ENCODE peak calls at places on chromosomes 6 and 20, in seven cellular contexts. E is neuronal stem cell, K is IMR-90, J is H9, C is mesendoderm, I is trophoblast cell, W is H1. D is an unnamed sample.

GRCh38 chr20:12019677-12020076 is 102.0 kb downstream of the BTBD3 start:
- DNase-seq in E (no peak), J (no peak), W (no peak), I (no peak), C (no peak), K (no peak), D (no peak)

GRCh38 chr6:17101422-17102257 is at the start of gene STMND1:
- DNase-seq in K (peak; percentile 27), W (peak; percentile 64), J (peak; percentile 66), E (peak; percentile 21), I (peak; percentile 24), C (peak; percentile 72), D (peak; percentile 36)

GRCh38 chr6:106820412-106820852 is 154.1 kb downstream of the CD24 start:
- DNase-seq in E (no peak), J (no peak), K (peak; percentile 0), I (peak; percentile 66), C (peak; percentile 83), W (no peak), D (peak; percentile 79)

GRCh38 chr20:59958626-59959025 is 403 bp downstream of the CDH26 start:
- DNase-seq in I (no peak), C (no peak), W (no peak), J (peak; percentile 49), E (no peak), K (no peak), D (no peak)

GRCh38 chr6:166952567-166953464 is 3.5 kb downstream of the RNASET2 start:
- DNase-seq in K (no peak), W (no peak), C (no peak), E (no peak), I (no peak), J (no peak), D (no peak)

GRCh38 chr6:31559958-31560696 is 12.0 kb upstream of the LTA start:
- DNase-seq in I (peak; percentile 39), J (no peak), E (no peak), K (peak; percentile 52), W (no peak), C (peak; percentile 83), D (peak; percentile 80)

GRCh38 chr6:100084301-100085161 is 90.5 kb upstream of the MCHR2 start:
- DNase-seq in I (no peak), E (no peak), C (no peak), K (peak; percentile 2), J (no peak), W (no peak), D (no peak)

GRCh38 chr6:117440558-117441525 is 15.1 kb upstream of the ROS1 start:
- DNase-seq in C (no peak), W (no peak), I (peak; percentile 92), K (peak; percentile 93), E (no peak), J (no peak), D (peak; percentile 89)

GRCh38 chr6:36947570-36948351 is 6.8 kb upstream of the PI16 start:
- DNase-seq in K (peak; percentile 24), W (no peak), J (peak; percentile 28), C (no peak), E (no peak), I (no peak), D (no peak)

GRCh38 chr20:55159230-55159629 is 683.8 kb downstream of the DOK5 start:
- DNase-seq in C (no peak), I (no peak), J (no peak), K (no peak), E (no peak), W (no peak), D (no peak)

GRCh38 chr6:26183581-26184408 is 96.6 kb downstream of the HFE start:
- DNase-seq in E (peak; percentile 79), W (peak; percentile 82), I (peak; percentile 97), J (peak; percentile 78), K (peak; percentile 92), C (peak; percentile 98), D (peak; percentile 91)

GRCh38 chr20:59647271-59647670 is 42.9 kb downstream of the PHACTR3 start:
- DNase-seq in J (no peak), K (no peak), W (no peak), E (no peak), I (no peak), C (no peak), D (no peak)

GRCh38 chr6:24614048-24614420 is 32.0 kb downstream of the KIAA0319 start:
- DNase-seq in E (no peak), I (no peak), J (no peak), K (no peak), W (no peak), C (no peak), D (no peak)

GRCh38 chr6:127210725-127211124 is 55.9 kb upstream of the RNF146 start:
- DNase-seq in I (no peak), J (no peak), W (no peak), K (no peak), C (no peak), E (no peak), D (no peak)

GRCh38 chr6:138815797-138816528 is 20.1 kb downstream of the ECT2L start:
- DNase-seq in W (no peak), C (peak; percentile 74), I (peak; percentile 83), J (no peak), E (peak; percentile 40), K (peak; percentile 79), D (peak; percentile 81)

GRCh38 chr6:99093781-99094180 is 146.0 kb upstream of the FBXL4 start:
- DNase-seq in K (no peak), C (no peak), I (no peak), J (no peak), E (no peak), W (no peak), D (no peak)

GRCh38 chr20:37369846-37370245 is 23.9 kb downstream of the SRC start:
- DNase-seq in I (no peak), C (no peak), J (no peak), W (no peak), E (no peak), K (no peak), D (no peak)

GRCh38 chr6:101728388-101728787 is 334.9 kb downstream of the GRIK2 start:
- DNase-seq in W (no peak), J (no peak), K (no peak), E (no peak), I (no peak), C (no peak), D (no peak)

GRCh38 chr6:105382918-105383317 is 20.0 kb downstream of the PREP start:
- DNase-seq in I (no peak), W (no peak), C (no peak), K (no peak), E (no peak), J (no peak), D (no peak)

GRCh38 chr20:19915111-19915798 is 101.9 kb upstream of the NAA20 start:
- DNase-seq in C (no peak), J (no peak), K (no peak), W (no peak), I (peak; percentile 44), E (no peak), D (no peak)

GRCh38 chr6:142387997-142388815 is 86.4 kb downstream of the ADGRG6 start:
- DNase-seq in I (peak; percentile 72), J (no peak), W (no peak), K (peak; percentile 74), C (peak; percentile 53), E (no peak), D (peak; percentile 72)

GRCh38 chr6:32153252-32153834 is 598 bp upstream of the PPT2 start:
- DNase-seq in J (peak; percentile 82), I (peak; percentile 5), E (no peak), C (peak; percentile 89), K (peak; percentile 41), W (peak; percentile 67), D (peak; percentile 83)

GRCh38 chr6:54217018-54217417 is 91.2 kb upstream of the TINAG start:
- DNase-seq in K (no peak), I (no peak), C (no peak), J (no peak), E (no peak), W (no peak), D (no peak)

GRCh38 chr6:19465760-19466159 is 371.4 kb upstream of the ID4 start:
- DNase-seq in C (no peak), I (no peak), E (no peak), K (peak; percentile 31), J (no peak), W (no peak), D (peak; percentile 34)

GRCh38 chr20:36856691-36857635 is 19.0 kb upstream of the TLDC2 start:
- DNase-seq in C (no peak), E (no peak), I (peak; percentile 23), J (no peak), K (peak; percentile 56), W (no peak), D (peak; percentile 81)

GRCh38 chr6:10528170-10528981 is 7.2 kb downstream of the GCNT2 start:
- DNase-seq in K (peak; percentile 55), C (peak; percentile 40), E (no peak), J (peak; percentile 30), W (no peak), I (no peak), D (peak; percentile 62)
- H2AK5ac ChIP-seq in K (no peak overlapping the region), C (no peak overlapping the region), E (no peak overlapping the region), J (no peak overlapping the region), W (no peak overlapping the region), I (no peak overlapping the region), D (peak overlapping the region; percentile 8)

DNA sequence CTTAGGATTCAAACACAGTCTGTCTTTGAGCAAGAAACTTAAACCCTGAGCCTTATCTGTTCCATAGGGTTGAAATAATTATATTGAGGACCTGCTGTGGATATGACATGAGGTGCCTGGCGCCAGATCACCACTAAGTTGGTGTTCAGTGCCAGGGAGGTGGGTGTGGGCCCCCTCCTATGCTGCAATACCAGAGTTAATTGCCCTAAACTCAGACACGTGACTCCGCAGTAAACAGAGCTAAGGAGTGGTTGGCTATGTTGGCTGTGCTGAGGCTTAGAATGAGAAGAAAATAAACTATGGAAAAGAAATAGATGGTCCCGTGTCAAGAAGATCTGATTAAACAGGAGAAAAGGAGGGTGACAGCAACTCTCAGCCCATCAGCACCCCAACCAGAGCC is 419.4 kb upstream of the JARID2 start:
- DNase-seq in K (no peak), C (no peak), W (no peak), E (no peak), J (no peak), I (no peak), D (no peak)
- H3K4ac ChIP-seq in K (no peak overlapping the region), C (peak overlapping the region; percentile 20), W (no peak overlapping the region), E (no peak overlapping the region), J (no peak overlapping the region), I (no peak overlapping the region), D (no peak overlapping the region)

DNA sequence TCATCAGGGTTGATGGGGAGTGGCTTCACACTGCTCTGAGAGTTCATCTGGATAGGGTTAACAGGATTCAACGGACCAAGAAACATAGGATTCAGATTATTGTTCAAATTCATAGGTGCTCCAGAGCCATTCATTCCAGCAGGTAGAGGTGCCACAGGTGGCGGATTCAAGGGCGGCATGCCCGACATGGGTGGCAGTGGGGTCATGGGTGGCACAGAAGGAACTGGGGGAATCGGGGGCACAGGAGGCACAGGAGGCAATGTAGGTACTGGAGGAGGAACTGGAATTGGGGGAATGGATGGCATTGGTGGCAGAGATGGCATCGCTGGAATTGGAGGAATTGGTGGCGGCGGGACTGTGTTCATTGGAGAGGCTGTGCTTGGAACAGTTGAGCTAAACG is 10.3 kb downstream of the CPNE1 start:
- DNase-seq in W (peak; percentile 28), K (no peak), J (no peak), E (no peak), C (no peak), I (no peak), D (no peak)
- H3K4me1 ChIP-seq in W (no peaks in the 10 kb centered on the region), K (peaks cover 9% of the 10 kb centered on the region), J (no peaks in the 10 kb centered on the region), E (no peaks in the 10 kb centered on the region), C (no peaks in the 10 kb centered on the region), I (no peaks in the 10 kb centered on the region), D (peaks cover 4% of the 10 kb centered on the region)

DNA sequence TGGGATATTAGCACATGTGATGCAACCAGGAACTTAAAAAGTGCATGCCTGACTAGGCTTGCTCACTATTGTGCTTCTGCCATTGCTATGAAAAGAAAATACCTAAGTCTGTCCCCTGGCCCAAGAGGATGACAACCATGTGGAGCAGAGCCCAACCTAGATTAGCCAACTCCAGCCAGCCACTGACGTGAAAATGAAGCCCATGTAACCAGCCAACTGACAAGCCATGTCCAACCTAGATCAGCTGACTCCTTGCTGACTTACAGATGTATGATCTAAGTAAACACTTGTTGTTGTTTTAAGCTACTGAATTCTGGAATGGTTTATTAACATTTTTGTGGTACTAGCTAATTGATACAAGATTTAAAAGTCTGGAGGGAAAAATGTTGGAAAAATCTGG is 47.5 kb downstream of the PIGU start:
- DNase-seq in C (no peak), W (no peak), K (no peak), I (no peak), J (no peak), E (no peak), D (no peak)
- H2AK5ac ChIP-seq in C (no peak overlapping the region), W (no peak overlapping the region), K (no peak overlapping the region), I (no peak overlapping the region), J (no peak overlapping the region), E (no peak overlapping the region), D (no peak overlapping the region)

D was measured in mesenchymal stem cell.